ENCODE peak calls at places on chromosome 7, in nine cellular contexts. M, H, E, T, V, F, Q, P and Z are unnamed samples.

GRCh38 chr7:129740574-129740973 is 129.1 kb downstream of the NRF1 start:
- DNase-seq in M (no peak), H (no peak), E (no peak), T (no peak), V (no peak), F (no peak), Q (no peak), P (no peak), Z (no peak)

GRCh38 chr7:36994456-36995112 is 270.3 kb upstream of the AOAH start:
- DNase-seq in M (no peak), H (no peak), E (no peak), T (no peak), V (no peak), F (peak; percentile 14), Q (no peak), P (no peak), Z (no peak)

GRCh38 chr7:117283371-117283770 is 39.5 kb downstream of the WNT2 start:
- DNase-seq in M (no peak), H (no peak), E (no peak), T (no peak), V (no peak), F (peak; percentile 91), Q (no peak), P (peak; percentile 88), Z (no peak)

GRCh38 chr7:122550545-122550944 is 148.4 kb downstream of the RNF133 start:
- DNase-seq in M (no peak), H (no peak), E (no peak), T (no peak), V (no peak), F (peak; percentile 53), Q (no peak), P (no peak), Z (no peak)

GRCh38 chr7:143381427-143382125 is 431 bp downstream of the ZYX start:
- DNase-seq in M (peak; percentile 83), H (no peak), E (peak; percentile 45), T (peak; percentile 26), V (peak; percentile 79), F (peak; percentile 77), Q (no peak), P (peak; percentile 80), Z (no peak)

GRCh38 chr7:143279186-143280098 is 5.3 kb upstream of the TMEM139 start:
- DNase-seq in M (no peak), H (no peak), E (no peak), T (no peak), V (no peak), F (peak; percentile 49), Q (peak; percentile 27), P (peak; percentile 70), Z (peak; percentile 60)

GRCh38 chr7:130566168-130566897 is 74.4 kb downstream of the MEST start:
- DNase-seq in M (peak; percentile 87), H (no peak), E (no peak), T (no peak), V (peak; percentile 91), F (peak; percentile 50), Q (no peak), P (no peak), Z (no peak)

GRCh38 chr7:140304071-140304799 is 94.1 kb downstream of the SLC37A3 start:
- DNase-seq in M (no peak), H (peak; percentile 28), E (no peak), T (no peak), V (no peak), F (peak; percentile 47), Q (no peak), P (peak; percentile 46), Z (peak; percentile 53)

GRCh38 chr7:93906267-93906666 is at the start of gene GNGT1:
- DNase-seq in M (no peak), H (no peak), E (no peak), T (no peak), V (no peak), F (no peak), Q (no peak), P (no peak), Z (no peak)

GRCh38 chr7:69002416-69002815 is 595.9 kb upstream of the AUTS2 start:
- DNase-seq in M (no peak), H (no peak), E (no peak), T (no peak), V (no peak), F (peak; percentile 83), Q (no peak), P (peak; percentile 56), Z (no peak)

GRCh38 chr7:148044173-148044572 is 546.4 kb upstream of the C7orf33 start:
- DNase-seq in M (no peak), H (no peak), E (no peak), T (no peak), V (no peak), F (no peak), Q (no peak), P (no peak), Z (no peak)

GRCh38 chr7:39950473-39951155 is 558 bp downstream of the CDK13 start:
- DNase-seq in M (peak; percentile 61), H (peak; percentile 32), E (no peak), T (no peak), V (peak; percentile 24), F (no peak), Q (no peak), P (peak; percentile 59), Z (peak; percentile 56)

GRCh38 chr7:118467381-118467780 is 242.9 kb downstream of the ANKRD7 start:
- DNase-seq in M (no peak), H (no peak), E (no peak), T (no peak), V (no peak), F (no peak), Q (no peak), P (no peak), Z (no peak)

GRCh38 chr7:76074972-76075370 is 27.1 kb downstream of the MDH2 start:
- DNase-seq in M (no peak), H (no peak), E (no peak), T (no peak), V (no peak), F (peak; percentile 81), Q (no peak), P (no peak), Z (no peak)

GRCh38 chr7:41809487-41810257 is 106.8 kb upstream of the INHBA start:
- DNase-seq in M (no peak), H (no peak), E (no peak), T (no peak), V (no peak), F (peak; percentile 83), Q (no peak), P (peak; percentile 60), Z (no peak)

GRCh38 chr7:149409889-149410288 is 51.0 kb downstream of the ZNF777 start:
- DNase-seq in M (no peak), H (no peak), E (no peak), T (no peak), V (no peak), F (no peak), Q (no peak), P (no peak), Z (no peak)

GRCh38 chr7:140281960-140282359 is 105.2 kb upstream of the KDM7A start:
- DNase-seq in M (no peak), H (no peak), E (no peak), T (no peak), V (no peak), F (no peak), Q (no peak), P (no peak), Z (no peak)

GRCh38 chr7:67738-68395 is 124.5 kb upstream of the FAM20C start:
- DNase-seq in M (no peak), H (no peak), E (no peak), T (no peak), V (no peak), F (no peak), Q (no peak), P (no peak), Z (no peak)

GRCh38 chr7:92433019-92433418 is 14.3 kb upstream of the GATAD1 start:
- DNase-seq in M (no peak), H (no peak), E (no peak), T (no peak), V (no peak), F (no peak), Q (no peak), P (no peak), Z (no peak)

GRCh38 chr7:133230591-133231194 is 22.2 kb upstream of the EXOC4 start:
- DNase-seq in M (no peak), H (peak; percentile 31), E (peak; percentile 10), T (no peak), V (peak; percentile 84), F (peak; percentile 66), Q (peak; percentile 25), P (peak; percentile 57), Z (peak; percentile 36)

GRCh38 chr7:139058963-139059362 is 23.1 kb upstream of the ZC3HAV1L start:
- DNase-seq in M (no peak), H (no peak), E (no peak), T (no peak), V (no peak), F (peak; percentile 82), Q (no peak), P (peak; percentile 74), Z (no peak)

GRCh38 chr7:155863721-155864151 is 51.5 kb upstream of the SHH start:
- DNase-seq in M (no peak), H (no peak), E (no peak), T (no peak), V (peak; percentile 7), F (no peak), Q (no peak), P (no peak), Z (no peak)

GRCh38 chr7:96538632-96539031 is 171.0 kb downstream of the SEM1 start:
- DNase-seq in M (no peak), H (no peak), E (no peak), T (no peak), V (no peak), F (no peak), Q (no peak), P (no peak), Z (no peak)

GRCh38 chr7:80624763-80625162 is 13.7 kb upstream of the CD36 start:
- DNase-seq in M (peak; percentile 25), H (no peak), E (no peak), T (no peak), V (no peak), F (no peak), Q (no peak), P (no peak), Z (no peak)

GRCh38 chr7:128135275-128136214 is 104.3 kb upstream of the LRRC4 start:
- DNase-seq in M (peak; percentile 39), H (peak; percentile 55), E (no peak), T (peak; percentile 78), V (peak; percentile 77), F (peak; percentile 59), Q (peak; percentile 81), P (peak; percentile 92), Z (peak; percentile 59)

GRCh38 chr7:39948375-39948774 is 1.7 kb upstream of the CDK13 start:
- DNase-seq in M (no peak), H (no peak), E (no peak), T (no peak), V (peak; percentile 18), F (peak; percentile 7), Q (no peak), P (peak; percentile 10), Z (no peak)

GRCh38 chr7:45177801-45178200 is 20.2 kb downstream of the RAMP3 start:
- DNase-seq in M (no peak), H (no peak), E (no peak), T (no peak), V (no peak), F (no peak), Q (no peak), P (no peak), Z (no peak)

GRCh38 chr7:72334066-72334465 is 78.1 kb downstream of the CALN1 start:
- DNase-seq in M (no peak), H (no peak), E (no peak), T (no peak), V (no peak), F (no peak), Q (no peak), P (no peak), Z (no peak)